ENCODE peak calls at places on chromosomes 16 and 17, in four cellular contexts. One of them, this sample, is unnamed.

GRCh38 chr17:82217530-82218204 is 5.0 kb upstream of the CCDC57 start:
- DNase-seq in mucosa of descending colon: peak; percentile 66
- DNase-seq in neural progenitor cell: no peak
- DNase-seq in ascending aorta: peak; percentile 65
- DNase-seq in this sample: peak; percentile 91

GRCh38 chr16:12729448-12729847 is 74.2 kb downstream of the CPPED1 start:
- DNase-seq in mucosa of descending colon: no peak
- DNase-seq in neural progenitor cell: no peak
- DNase-seq in ascending aorta: no peak
- DNase-seq in this sample: no peak

GRCh38 chr17:15308758-15309157 is 32.6 kb downstream of the TEKT3 start:
- DNase-seq in mucosa of descending colon: no peak
- DNase-seq in neural progenitor cell: no peak
- DNase-seq in ascending aorta: no peak
- DNase-seq in this sample: no peak

GRCh38 chr17:7560172-7561027 is 1.3 kb upstream of the SENP3 start:
- DNase-seq in mucosa of descending colon: peak; percentile 88
- DNase-seq in neural progenitor cell: peak; percentile 90
- DNase-seq in ascending aorta: no peak
- DNase-seq in this sample: no peak

GRCh38 chr16:49592507-49593422 is 219.2 kb downstream of the C16orf78 start:
- DNase-seq in mucosa of descending colon: no peak
- DNase-seq in neural progenitor cell: peak; percentile 63
- DNase-seq in ascending aorta: no peak
- DNase-seq in this sample: peak; percentile 78

GRCh38 chr16:67110136-67110847 is 551 bp downstream of the PHAF1 start:
- DNase-seq in mucosa of descending colon: no peak
- DNase-seq in neural progenitor cell: peak; percentile 68
- DNase-seq in ascending aorta: no peak
- DNase-seq in this sample: no peak

GRCh38 chr16:2019500-2019899 is at the start of gene NPW:
- DNase-seq in mucosa of descending colon: peak; percentile 47
- DNase-seq in neural progenitor cell: peak; percentile 56
- DNase-seq in ascending aorta: no peak
- DNase-seq in this sample: no peak

GRCh38 chr17:39270923-39271322 is 45.2 kb upstream of the STAC2 start:
- DNase-seq in mucosa of descending colon: no peak
- DNase-seq in neural progenitor cell: no peak
- DNase-seq in ascending aorta: no peak
- DNase-seq in this sample: no peak

GRCh38 chr17:1413281-1413791 is 13.3 kb upstream of the YWHAE start:
- DNase-seq in mucosa of descending colon: no peak
- DNase-seq in neural progenitor cell: no peak
- DNase-seq in ascending aorta: peak; percentile 35
- DNase-seq in this sample: no peak

GRCh38 chr17:7186241-7186640 is 7.1 kb upstream of the ASGR1 start:
- DNase-seq in mucosa of descending colon: no peak
- DNase-seq in neural progenitor cell: no peak
- DNase-seq in ascending aorta: no peak
- DNase-seq in this sample: no peak

GRCh38 chr16:89230210-89230609 is 12.7 kb downstream of the ZNF778 start:
- DNase-seq in mucosa of descending colon: no peak
- DNase-seq in neural progenitor cell: no peak
- DNase-seq in ascending aorta: no peak
- DNase-seq in this sample: no peak

GRCh38 chr17:7912927-7913524 is 3.1 kb downstream of the RNF227 start:
- DNase-seq in mucosa of descending colon: no peak
- DNase-seq in neural progenitor cell: peak; percentile 81
- DNase-seq in ascending aorta: no peak
- DNase-seq in this sample: no peak

GRCh38 chr16:87806246-87806607 is 40.4 kb upstream of the KLHDC4 start:
- DNase-seq in mucosa of descending colon: no peak
- DNase-seq in neural progenitor cell: no peak
- DNase-seq in ascending aorta: no peak
- DNase-seq in this sample: no peak

GRCh38 chr17:72295916-72296315 is 175.1 kb downstream of the SOX9 start:
- DNase-seq in mucosa of descending colon: no peak
- DNase-seq in neural progenitor cell: no peak
- DNase-seq in ascending aorta: no peak
- DNase-seq in this sample: no peak

GRCh38 chr17:30580916-30581315 is 103.7 kb downstream of the GOSR1 start:
- DNase-seq in mucosa of descending colon: no peak
- DNase-seq in neural progenitor cell: no peak
- DNase-seq in ascending aorta: no peak
- DNase-seq in this sample: no peak

GRCh38 chr16:58426095-58426494 is 33.8 kb downstream of the GINS3 start:
- DNase-seq in mucosa of descending colon: no peak
- DNase-seq in neural progenitor cell: no peak
- DNase-seq in ascending aorta: no peak
- DNase-seq in this sample: no peak

GRCh38 chr17:49730787-49731441 is 23.1 kb upstream of the SLC35B1 start:
- DNase-seq in mucosa of descending colon: no peak
- DNase-seq in neural progenitor cell: no peak
- DNase-seq in ascending aorta: no peak
- DNase-seq in this sample: no peak

GRCh38 chr16:84141143-84141670 is 3.8 kb downstream of the HSDL1 start:
- DNase-seq in mucosa of descending colon: no peak
- DNase-seq in neural progenitor cell: no peak
- DNase-seq in ascending aorta: no peak
- DNase-seq in this sample: no peak

GRCh38 chr16:2912330-2913199 is 834 bp downstream of the FLYWCH1 start:
- DNase-seq in mucosa of descending colon: peak; percentile 65
- DNase-seq in neural progenitor cell: peak; percentile 58
- DNase-seq in ascending aorta: no peak
- DNase-seq in this sample: no peak

GRCh38 chr17:29664743-29665479 is 42.2 kb upstream of the CORO6 start:
- DNase-seq in mucosa of descending colon: no peak
- DNase-seq in neural progenitor cell: no peak
- DNase-seq in ascending aorta: no peak
- DNase-seq in this sample: no peak

GRCh38 chr16:57092786-57093301 is 461 bp downstream of the CPNE2 start:
- DNase-seq in mucosa of descending colon: peak; percentile 78
- DNase-seq in neural progenitor cell: peak; percentile 66
- DNase-seq in ascending aorta: no peak
- DNase-seq in this sample: no peak

GRCh38 chr16:74186589-74186988 is 110.0 kb upstream of the PSMD7 start:
- DNase-seq in mucosa of descending colon: no peak
- DNase-seq in neural progenitor cell: no peak
- DNase-seq in ascending aorta: no peak
- DNase-seq in this sample: no peak

DNA sequence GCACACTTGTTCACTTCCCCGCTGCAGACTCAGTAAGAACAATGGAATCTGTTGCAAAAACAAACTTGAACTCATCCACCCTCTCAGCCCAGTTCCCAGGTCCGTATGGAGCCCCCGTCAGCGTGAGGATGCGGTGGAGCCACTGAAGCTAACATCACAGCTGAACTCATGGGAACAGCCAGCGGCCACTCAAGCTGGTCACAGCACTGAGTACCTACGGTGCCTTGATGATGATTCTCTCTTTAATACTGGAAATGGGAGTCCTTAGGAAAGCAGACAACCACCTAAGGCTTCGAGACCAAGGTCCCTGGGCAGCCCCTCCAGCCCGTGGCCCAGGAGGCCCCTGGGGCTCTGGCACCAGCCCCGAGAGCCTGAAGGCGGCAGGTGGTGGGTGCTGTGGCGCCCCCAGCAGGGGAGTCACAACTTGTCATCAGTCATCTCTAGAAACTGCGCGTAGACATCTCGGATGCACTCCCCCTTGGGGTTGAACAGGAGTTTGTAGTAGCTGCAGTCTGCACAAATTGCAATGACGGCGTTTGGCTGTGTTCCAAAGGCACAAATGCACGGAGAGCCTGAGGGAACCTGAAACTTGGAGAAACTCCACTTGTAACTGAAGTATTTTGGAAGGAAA is 31.0 kb upstream of the RHOT1 start:
- DNase-seq in mucosa of descending colon: no peak
- DNase-seq in neural progenitor cell: peak; percentile 60
- DNase-seq in ascending aorta: no peak
- DNase-seq in this sample: no peak
- TF ChIP-seq CTCF in mucosa of descending colon: no peak
- TF ChIP-seq CTCF in neural progenitor cell: peak; percentile 61
- TF ChIP-seq CTCF in ascending aorta: peak; percentile 13
- TF ChIP-seq CTCF in this sample: no peak

DNA sequence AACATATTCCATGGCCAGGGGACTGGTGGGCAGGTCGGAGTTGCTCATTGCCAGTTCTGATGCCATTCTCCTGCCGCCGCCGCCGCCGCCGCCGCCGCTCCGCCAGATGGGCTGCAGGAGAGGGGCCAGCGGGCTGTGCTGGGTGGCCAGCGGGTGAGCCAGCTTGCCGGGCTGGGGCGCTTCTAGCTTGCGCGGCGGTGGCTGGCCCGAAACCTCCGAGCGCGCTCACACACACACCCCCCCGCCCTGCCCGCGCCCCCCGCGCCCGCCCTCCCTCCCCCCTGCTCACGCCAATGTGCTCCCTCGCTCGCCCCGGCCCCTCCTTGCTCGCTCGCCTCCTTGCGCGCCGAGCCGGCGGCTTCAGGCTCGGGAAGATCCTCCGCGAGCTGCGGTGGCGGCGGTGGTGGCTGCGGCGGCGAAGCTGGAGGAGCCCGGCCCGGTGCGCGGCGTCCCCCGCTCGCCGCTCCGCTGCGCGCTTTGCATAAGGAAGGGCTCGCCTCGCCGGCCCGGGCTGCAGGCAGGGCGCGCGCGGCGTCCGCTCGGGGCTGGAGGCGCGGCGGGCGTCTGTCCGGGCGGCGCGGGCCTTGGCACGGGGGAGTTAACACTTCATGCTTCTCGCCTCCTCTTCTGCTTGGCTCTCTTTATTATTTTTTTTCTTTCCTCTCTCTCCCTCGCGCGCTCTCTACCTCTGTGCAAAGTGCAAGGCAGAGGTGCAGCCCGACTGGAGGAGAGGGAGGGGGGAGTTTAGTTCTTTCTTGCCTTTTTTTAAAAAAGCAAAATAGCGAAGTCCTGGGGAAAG is 501 bp downstream of the MAF start:
- DNase-seq in mucosa of descending colon: peak; percentile 74
- DNase-seq in neural progenitor cell: peak; percentile 91
- DNase-seq in ascending aorta: no peak
- DNase-seq in this sample: peak; percentile 92
- H3K4me3 ChIP-seq in mucosa of descending colon: peak overlapping the region; percentile 47
- H3K4me3 ChIP-seq in neural progenitor cell: peak overlapping the region; percentile 85
- H3K4me3 ChIP-seq in ascending aorta: peak overlapping the region; percentile 97
- H3K4me3 ChIP-seq in this sample: peak overlapping the region; percentile 59

DNA sequence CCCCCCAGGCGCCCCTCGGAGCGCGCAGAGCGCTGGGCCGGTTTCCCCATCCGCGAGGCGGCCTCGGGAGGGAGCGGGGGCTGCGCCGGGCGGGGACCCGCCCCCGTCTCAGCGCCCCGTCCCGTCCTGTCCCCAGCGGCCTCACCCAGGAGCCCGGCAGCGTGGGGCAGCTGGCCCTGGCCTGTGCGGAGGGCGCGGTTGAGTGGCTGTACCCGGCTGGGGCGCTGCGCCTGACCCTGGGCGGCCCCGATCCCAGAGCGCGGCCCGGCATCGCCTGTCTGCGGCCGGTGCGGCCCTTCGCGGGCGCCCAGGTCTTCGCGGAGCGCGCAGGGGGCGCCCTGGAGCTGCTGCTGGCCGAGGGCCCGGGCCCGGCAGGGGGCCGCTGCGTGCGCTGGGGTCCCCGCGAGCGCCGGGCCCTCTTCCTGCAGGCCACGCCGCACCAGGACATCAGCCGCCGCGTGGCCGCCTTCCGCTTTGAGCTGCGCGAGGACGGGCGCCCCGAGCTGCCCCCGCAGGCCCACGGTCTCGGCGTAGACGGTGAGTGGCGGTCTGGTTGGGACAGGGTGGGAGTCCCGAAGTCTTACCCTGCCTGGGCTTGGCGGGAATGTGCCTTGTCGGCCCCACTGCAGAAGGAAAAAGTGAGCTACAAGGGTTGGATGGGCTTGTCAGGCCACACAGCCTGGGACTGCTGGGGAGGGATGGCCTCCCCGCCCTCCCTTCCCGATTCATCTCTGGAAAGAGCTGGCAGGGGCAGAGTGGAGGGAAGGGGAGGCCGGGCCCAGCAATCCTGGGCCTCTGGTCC is 731 bp downstream of the METRN start:
- DNase-seq in mucosa of descending colon: peak; percentile 61
- DNase-seq in neural progenitor cell: peak; percentile 83
- DNase-seq in ascending aorta: no peak
- DNase-seq in this sample: no peak
- TF ChIP-seq CTCF in mucosa of descending colon: no peak
- TF ChIP-seq CTCF in neural progenitor cell: peak; percentile 42
- TF ChIP-seq CTCF in ascending aorta: no peak
- TF ChIP-seq CTCF in this sample: no peak

GRCh38 chr17:73334771-73335513 is 23.1 kb upstream of the CDC42EP4 start:
- DNase-seq in mucosa of descending colon: peak; percentile 52
- DNase-seq in neural progenitor cell: no peak
- DNase-seq in ascending aorta: no peak
- DNase-seq in this sample: no peak

GRCh38 chr17:73338050-73338491 is 26.3 kb upstream of the CDC42EP4 start:
- DNase-seq in mucosa of descending colon: no peak
- DNase-seq in neural progenitor cell: no peak
- DNase-seq in ascending aorta: no peak
- DNase-seq in this sample: no peak

GRCh38 chr17:73338566-73339247 is 26.9 kb upstream of the CDC42EP4 start:
- DNase-seq in mucosa of descending colon: no peak
- DNase-seq in neural progenitor cell: no peak
- DNase-seq in ascending aorta: no peak
- DNase-seq in this sample: no peak

GRCh38 chr17:73335591-73336503 is 24.0 kb upstream of the CDC42EP4 start:
- DNase-seq in mucosa of descending colon: peak; percentile 66
- DNase-seq in neural progenitor cell: no peak
- DNase-seq in ascending aorta: no peak
- DNase-seq in this sample: no peak

GRCh38 chr17:73336613-73337400 is 25.0 kb upstream of the CDC42EP4 start:
- DNase-seq in mucosa of descending colon: no peak
- DNase-seq in neural progenitor cell: no peak
- DNase-seq in ascending aorta: no peak
- DNase-seq in this sample: no peak
- H3K4me3 ChIP-seq in mucosa of descending colon: no peak overlapping the region
- H3K4me3 ChIP-seq in neural progenitor cell: no peak overlapping the region
- H3K4me3 ChIP-seq in ascending aorta: no peak overlapping the region
- H3K4me3 ChIP-seq in this sample: no peak overlapping the region

GRCh38 chr16:5537347-5537746 is 439.8 kb upstream of the EEF2KMT start:
- DNase-seq in mucosa of descending colon: no peak
- DNase-seq in neural progenitor cell: no peak
- DNase-seq in ascending aorta: no peak
- DNase-seq in this sample: no peak

GRCh38 chr16:5541356-5541755 is 443.8 kb upstream of the EEF2KMT start:
- DNase-seq in mucosa of descending colon: no peak
- DNase-seq in neural progenitor cell: peak; percentile 48
- DNase-seq in ascending aorta: no peak
- DNase-seq in this sample: no peak
- TF ChIP-seq CTCF in mucosa of descending colon: no peak
- TF ChIP-seq CTCF in neural progenitor cell: no peak
- TF ChIP-seq CTCF in ascending aorta: no peak
- TF ChIP-seq CTCF in this sample: no peak

DNA sequence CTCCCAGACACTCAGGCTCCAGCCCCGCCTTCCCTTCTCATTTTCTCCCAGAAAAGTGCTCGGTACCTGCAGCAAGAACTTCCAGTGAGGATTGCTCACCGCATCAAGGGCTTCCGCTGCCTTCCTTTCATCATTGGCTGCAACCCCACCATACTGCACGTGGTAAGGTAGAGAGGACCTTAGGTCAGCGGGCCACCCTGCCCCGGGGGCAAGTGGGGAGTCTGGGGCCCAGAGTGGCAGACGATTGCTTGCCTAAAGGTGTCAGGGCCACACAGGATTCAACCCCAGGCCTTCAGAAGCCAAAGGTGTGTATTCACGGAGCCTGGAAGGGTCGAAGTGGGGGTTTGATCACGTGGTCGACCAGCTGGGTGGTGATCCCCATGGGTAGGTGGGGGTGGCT is 1.4 kb downstream of the BCKDK start:
- DNase-seq in mucosa of descending colon: no peak
- DNase-seq in neural progenitor cell: no peak
- DNase-seq in ascending aorta: no peak
- DNase-seq in this sample: no peak
- H3K4me3 ChIP-seq in mucosa of descending colon: no peak overlapping the region
- H3K4me3 ChIP-seq in neural progenitor cell: no peak overlapping the region
- H3K4me3 ChIP-seq in ascending aorta: no peak overlapping the region
- H3K4me3 ChIP-seq in this sample: no peak overlapping the region